ENCODE peak calls at places on chromosome 1, in five cellular contexts. One of them, this sample, is unnamed.

GRCh38 chr1:230073371-230074035 is 6.5 kb downstream of the GALNT2 start:
- DNase-seq in HTR-8/SVneo: peak; percentile 54
- DNase-seq in type B pancreatic cell: no peak
- DNase-seq in mesothelial cell of epicardium: no peak
- DNase-seq in HAP-1: no peak
- DNase-seq in this sample: no peak

GRCh38 chr1:184404727-184405027 is 17.8 kb downstream of the C1orf21 start:
- DNase-seq in HTR-8/SVneo: no peak
- DNase-seq in type B pancreatic cell: no peak
- DNase-seq in mesothelial cell of epicardium: no peak
- DNase-seq in HAP-1: peak; percentile 81
- DNase-seq in this sample: no peak

GRCh38 chr1:226126824-226127591 is 59.5 kb downstream of the ACBD3 start:
- DNase-seq in HTR-8/SVneo: no peak
- DNase-seq in type B pancreatic cell: no peak
- DNase-seq in mesothelial cell of epicardium: no peak
- DNase-seq in HAP-1: no peak
- DNase-seq in this sample: no peak

GRCh38 chr1:205375816-205376545 is 19.3 kb upstream of the KLHDC8A start:
- DNase-seq in HTR-8/SVneo: peak; percentile 54
- DNase-seq in type B pancreatic cell: peak; percentile 58
- DNase-seq in mesothelial cell of epicardium: no peak
- DNase-seq in HAP-1: peak; percentile 68
- DNase-seq in this sample: no peak

GRCh38 chr1:240516069-240516468 is 95.9 kb downstream of the GREM2 start:
- DNase-seq in HTR-8/SVneo: no peak
- DNase-seq in type B pancreatic cell: no peak
- DNase-seq in mesothelial cell of epicardium: no peak
- DNase-seq in HAP-1: no peak
- DNase-seq in this sample: no peak

GRCh38 chr1:67700692-67701410 is 15.8 kb downstream of the GADD45A start:
- DNase-seq in HTR-8/SVneo: no peak
- DNase-seq in type B pancreatic cell: no peak
- DNase-seq in mesothelial cell of epicardium: no peak
- DNase-seq in HAP-1: no peak
- DNase-seq in this sample: no peak

GRCh38 chr1:111620412-111620971 is 903 bp downstream of the RAP1A start:
- DNase-seq in HTR-8/SVneo: peak; percentile 5
- DNase-seq in type B pancreatic cell: no peak
- DNase-seq in mesothelial cell of epicardium: no peak
- DNase-seq in HAP-1: no peak
- DNase-seq in this sample: no peak

GRCh38 chr1:211876849-211877248 is 46.3 kb upstream of the LPGAT1 start:
- DNase-seq in HTR-8/SVneo: no peak
- DNase-seq in type B pancreatic cell: no peak
- DNase-seq in mesothelial cell of epicardium: no peak
- DNase-seq in HAP-1: no peak
- DNase-seq in this sample: no peak

GRCh38 chr1:8167936-8168335 is 141.8 kb upstream of the ERRFI1 start:
- DNase-seq in HTR-8/SVneo: no peak
- DNase-seq in type B pancreatic cell: no peak
- DNase-seq in mesothelial cell of epicardium: no peak
- DNase-seq in HAP-1: no peak
- DNase-seq in this sample: no peak

GRCh38 chr1:93678491-93678890 is 3.1 kb downstream of the BCAR3 start:
- DNase-seq in HTR-8/SVneo: no peak
- DNase-seq in type B pancreatic cell: no peak
- DNase-seq in mesothelial cell of epicardium: no peak
- DNase-seq in HAP-1: no peak
- DNase-seq in this sample: no peak

GRCh38 chr1:227896710-227897655 is 50.7 kb downstream of the WNT9A start:
- DNase-seq in HTR-8/SVneo: no peak
- DNase-seq in type B pancreatic cell: peak; percentile 58
- DNase-seq in mesothelial cell of epicardium: no peak
- DNase-seq in HAP-1: no peak
- DNase-seq in this sample: no peak

GRCh38 chr1:26734501-26735058 is 38.8 kb downstream of the ARID1A start:
- DNase-seq in HTR-8/SVneo: no peak
- DNase-seq in type B pancreatic cell: no peak
- DNase-seq in mesothelial cell of epicardium: no peak
- DNase-seq in HAP-1: no peak
- DNase-seq in this sample: no peak

GRCh38 chr1:202215472-202216130 is 22.0 kb downstream of the LGR6 start:
- DNase-seq in HTR-8/SVneo: no peak
- DNase-seq in type B pancreatic cell: no peak
- DNase-seq in mesothelial cell of epicardium: no peak
- DNase-seq in HAP-1: no peak
- DNase-seq in this sample: no peak

GRCh38 chr1:1157914-1158710 is 15.6 kb upstream of the TTLL10 start:
- DNase-seq in HTR-8/SVneo: no peak
- DNase-seq in type B pancreatic cell: no peak
- DNase-seq in mesothelial cell of epicardium: no peak
- DNase-seq in HAP-1: no peak
- DNase-seq in this sample: peak; percentile 88

This sample was measured in GM13977.